ENCODE peak calls at places on chromosome 15, in nine cellular contexts. One of them, this sample, is unnamed.

GRCh38 chr15:100784493-100785180 is 95.0 kb upstream of the ALDH1A3 start:
- DNase-seq in left cardiac atrium: no peak
- DNase-seq in GM12891: no peak
- DNase-seq in M059J: no peak
- DNase-seq in central memory CD8-positive, alpha-beta T cell: no peak
- DNase-seq in NCI-H82: no peak
- DNase-seq in stimulated activated CD4-positive, alpha-beta T cell treated with anti-CD3 and anti-CD28 coated beads, Interleukin-1b, Interleukin-23, amount 100 ng/mL, for 1 hour: no peak
- DNase-seq in NCI-H460: no peak
- DNase-seq in HCT116: no peak
- DNase-seq in this sample: peak

GRCh38 chr15:67134577-67135492 is 69.4 kb downstream of the SMAD3 start:
- DNase-seq in NCI-H460: no peak
- DNase-seq in central memory CD8-positive, alpha-beta T cell: no peak
- DNase-seq in NCI-H82: no peak
- DNase-seq in HCT116: no peak
- DNase-seq in M059J: no peak
- DNase-seq in stimulated activated CD4-positive, alpha-beta T cell treated with anti-CD3 and anti-CD28 coated beads, Interleukin-1b, Interleukin-23, amount 100 ng/mL, for 1 hour: no peak
- DNase-seq in GM12891: no peak
- DNase-seq in left cardiac atrium: no peak
- DNase-seq in this sample: no peak

GRCh38 chr15:100108346-100108745 is 233.4 kb downstream of the ADAMTS17 start:
- DNase-seq in GM12891: no peak
- DNase-seq in NCI-H82: no peak
- DNase-seq in HCT116: no peak
- DNase-seq in stimulated activated CD4-positive, alpha-beta T cell treated with anti-CD3 and anti-CD28 coated beads, Interleukin-1b, Interleukin-23, amount 100 ng/mL, for 1 hour: no peak
- DNase-seq in M059J: no peak
- DNase-seq in NCI-H460: no peak
- DNase-seq in central memory CD8-positive, alpha-beta T cell: no peak
- DNase-seq in left cardiac atrium: no peak
- DNase-seq in this sample: peak

GRCh38 chr15:39598186-39598850 is 17.4 kb downstream of the THBS1 start:
- DNase-seq in NCI-H82: no peak
- DNase-seq in NCI-H460: no peak
- DNase-seq in M059J: peak
- DNase-seq in stimulated activated CD4-positive, alpha-beta T cell treated with anti-CD3 and anti-CD28 coated beads, Interleukin-1b, Interleukin-23, amount 100 ng/mL, for 1 hour: no peak
- DNase-seq in GM12891: no peak
- DNase-seq in HCT116: no peak
- DNase-seq in central memory CD8-positive, alpha-beta T cell: no peak
- DNase-seq in left cardiac atrium: no peak
- DNase-seq in this sample: no peak

GRCh38 chr15:44029003-44029402 is 166.1 kb downstream of the FRMD5 start:
- DNase-seq in HCT116: no peak
- DNase-seq in NCI-H460: no peak
- DNase-seq in M059J: peak
- DNase-seq in NCI-H82: peak
- DNase-seq in GM12891: no peak
- DNase-seq in stimulated activated CD4-positive, alpha-beta T cell treated with anti-CD3 and anti-CD28 coated beads, Interleukin-1b, Interleukin-23, amount 100 ng/mL, for 1 hour: no peak
- DNase-seq in central memory CD8-positive, alpha-beta T cell: no peak
- DNase-seq in left cardiac atrium: no peak
- DNase-seq in this sample: no peak

GRCh38 chr15:70799667-70800450 is 36.5 kb upstream of the UACA start:
- DNase-seq in NCI-H460: no peak
- DNase-seq in GM12891: no peak
- DNase-seq in HCT116: no peak
- DNase-seq in stimulated activated CD4-positive, alpha-beta T cell treated with anti-CD3 and anti-CD28 coated beads, Interleukin-1b, Interleukin-23, amount 100 ng/mL, for 1 hour: no peak
- DNase-seq in central memory CD8-positive, alpha-beta T cell: no peak
- DNase-seq in left cardiac atrium: peak
- DNase-seq in M059J: peak
- DNase-seq in NCI-H82: no peak
- DNase-seq in this sample: no peak

GRCh38 chr15:52783929-52784798 is 6.0 kb downstream of the ONECUT1 start:
- DNase-seq in stimulated activated CD4-positive, alpha-beta T cell treated with anti-CD3 and anti-CD28 coated beads, Interleukin-1b, Interleukin-23, amount 100 ng/mL, for 1 hour: no peak
- DNase-seq in NCI-H460: no peak
- DNase-seq in GM12891: no peak
- DNase-seq in HCT116: no peak
- DNase-seq in NCI-H82: peak
- DNase-seq in M059J: peak
- DNase-seq in central memory CD8-positive, alpha-beta T cell: no peak
- DNase-seq in left cardiac atrium: no peak
- DNase-seq in this sample: no peak

GRCh38 chr15:40421246-40422157 is 15.9 kb downstream of the IVD start:
- DNase-seq in stimulated activated CD4-positive, alpha-beta T cell treated with anti-CD3 and anti-CD28 coated beads, Interleukin-1b, Interleukin-23, amount 100 ng/mL, for 1 hour: peak
- DNase-seq in HCT116: peak
- DNase-seq in M059J: peak
- DNase-seq in central memory CD8-positive, alpha-beta T cell: peak
- DNase-seq in left cardiac atrium: peak
- DNase-seq in NCI-H460: peak
- DNase-seq in GM12891: peak
- DNase-seq in NCI-H82: peak
- DNase-seq in this sample: peak

GRCh38 chr15:64536244-64536836 is 76.0 kb downstream of the ZNF609 start:
- DNase-seq in NCI-H82: no peak
- DNase-seq in stimulated activated CD4-positive, alpha-beta T cell treated with anti-CD3 and anti-CD28 coated beads, Interleukin-1b, Interleukin-23, amount 100 ng/mL, for 1 hour: no peak
- DNase-seq in left cardiac atrium: no peak
- DNase-seq in HCT116: peak
- DNase-seq in NCI-H460: peak
- DNase-seq in M059J: peak
- DNase-seq in central memory CD8-positive, alpha-beta T cell: no peak
- DNase-seq in GM12891: no peak
- DNase-seq in this sample: no peak

GRCh38 chr15:63553388-63553791 is 43.8 kb upstream of the FBXL22 start:
- DNase-seq in central memory CD8-positive, alpha-beta T cell: no peak
- DNase-seq in GM12891: no peak
- DNase-seq in NCI-H82: no peak
- DNase-seq in HCT116: no peak
- DNase-seq in left cardiac atrium: no peak
- DNase-seq in NCI-H460: no peak
- DNase-seq in stimulated activated CD4-positive, alpha-beta T cell treated with anti-CD3 and anti-CD28 coated beads, Interleukin-1b, Interleukin-23, amount 100 ng/mL, for 1 hour: no peak
- DNase-seq in M059J: peak
- DNase-seq in this sample: no peak

GRCh38 chr15:40857601-40858351 is 13.9 kb downstream of the SPINT1 start:
- DNase-seq in GM12891: peak
- DNase-seq in stimulated activated CD4-positive, alpha-beta T cell treated with anti-CD3 and anti-CD28 coated beads, Interleukin-1b, Interleukin-23, amount 100 ng/mL, for 1 hour: peak
- DNase-seq in NCI-H460: peak
- DNase-seq in central memory CD8-positive, alpha-beta T cell: peak
- DNase-seq in HCT116: no peak
- DNase-seq in left cardiac atrium: peak
- DNase-seq in NCI-H82: peak
- DNase-seq in M059J: peak
- DNase-seq in this sample: peak

GRCh38 chr15:36810656-36811449 is 231.4 kb downstream of the CDIN1 start:
- DNase-seq in stimulated activated CD4-positive, alpha-beta T cell treated with anti-CD3 and anti-CD28 coated beads, Interleukin-1b, Interleukin-23, amount 100 ng/mL, for 1 hour: no peak
- DNase-seq in NCI-H460: peak
- DNase-seq in HCT116: no peak
- DNase-seq in GM12891: no peak
- DNase-seq in M059J: peak
- DNase-seq in NCI-H82: peak
- DNase-seq in central memory CD8-positive, alpha-beta T cell: no peak
- DNase-seq in left cardiac atrium: no peak
- DNase-seq in this sample: no peak

GRCh38 chr15:52144656-52145055 is 32.1 kb upstream of the BCL2L10 start:
- DNase-seq in left cardiac atrium: no peak
- DNase-seq in NCI-H82: no peak
- DNase-seq in HCT116: no peak
- DNase-seq in GM12891: no peak
- DNase-seq in central memory CD8-positive, alpha-beta T cell: no peak
- DNase-seq in M059J: peak
- DNase-seq in NCI-H460: no peak
- DNase-seq in stimulated activated CD4-positive, alpha-beta T cell treated with anti-CD3 and anti-CD28 coated beads, Interleukin-1b, Interleukin-23, amount 100 ng/mL, for 1 hour: no peak
- DNase-seq in this sample: no peak

GRCh38 chr15:83012038-83012490 is 625 bp upstream of the C15orf40 start:
- DNase-seq in GM12891: no peak
- DNase-seq in M059J: no peak
- DNase-seq in HCT116: no peak
- DNase-seq in left cardiac atrium: no peak
- DNase-seq in NCI-H82: no peak
- DNase-seq in NCI-H460: no peak
- DNase-seq in central memory CD8-positive, alpha-beta T cell: no peak
- DNase-seq in stimulated activated CD4-positive, alpha-beta T cell treated with anti-CD3 and anti-CD28 coated beads, Interleukin-1b, Interleukin-23, amount 100 ng/mL, for 1 hour: no peak
- DNase-seq in this sample: no peak

GRCh38 chr15:29090617-29091466 is 178.8 kb downstream of the NSMCE3 start:
- DNase-seq in central memory CD8-positive, alpha-beta T cell: no peak
- DNase-seq in stimulated activated CD4-positive, alpha-beta T cell treated with anti-CD3 and anti-CD28 coated beads, Interleukin-1b, Interleukin-23, amount 100 ng/mL, for 1 hour: peak
- DNase-seq in GM12891: peak
- DNase-seq in HCT116: peak
- DNase-seq in NCI-H82: peak
- DNase-seq in NCI-H460: no peak
- DNase-seq in left cardiac atrium: no peak
- DNase-seq in M059J: no peak
- DNase-seq in this sample: peak

GRCh38 chr15:57321973-57322601 is 54.2 kb upstream of the CGNL1 start:
- DNase-seq in NCI-H460: no peak
- DNase-seq in M059J: no peak
- DNase-seq in stimulated activated CD4-positive, alpha-beta T cell treated with anti-CD3 and anti-CD28 coated beads, Interleukin-1b, Interleukin-23, amount 100 ng/mL, for 1 hour: no peak
- DNase-seq in NCI-H82: peak
- DNase-seq in GM12891: no peak
- DNase-seq in central memory CD8-positive, alpha-beta T cell: no peak
- DNase-seq in HCT116: no peak
- DNase-seq in left cardiac atrium: no peak
- DNase-seq in this sample: no peak

GRCh38 chr15:101309436-101310162 is 14.6 kb upstream of the SNRPA1 start:
- DNase-seq in M059J: no peak
- DNase-seq in stimulated activated CD4-positive, alpha-beta T cell treated with anti-CD3 and anti-CD28 coated beads, Interleukin-1b, Interleukin-23, amount 100 ng/mL, for 1 hour: no peak
- DNase-seq in left cardiac atrium: no peak
- DNase-seq in HCT116: no peak
- DNase-seq in central memory CD8-positive, alpha-beta T cell: no peak
- DNase-seq in NCI-H460: no peak
- DNase-seq in NCI-H82: no peak
- DNase-seq in GM12891: no peak
- DNase-seq in this sample: peak

GRCh38 chr15:31523655-31524049 is 197.0 kb downstream of the KLF13 start:
- DNase-seq in GM12891: no peak
- DNase-seq in stimulated activated CD4-positive, alpha-beta T cell treated with anti-CD3 and anti-CD28 coated beads, Interleukin-1b, Interleukin-23, amount 100 ng/mL, for 1 hour: no peak
- DNase-seq in left cardiac atrium: no peak
- DNase-seq in NCI-H82: no peak
- DNase-seq in NCI-H460: no peak
- DNase-seq in HCT116: no peak
- DNase-seq in M059J: no peak
- DNase-seq in central memory CD8-positive, alpha-beta T cell: no peak
- DNase-seq in this sample: no peak

GRCh38 chr15:45704329-45705249 is 69.8 kb downstream of the SQOR start:
- DNase-seq in left cardiac atrium: peak
- DNase-seq in M059J: no peak
- DNase-seq in NCI-H82: no peak
- DNase-seq in stimulated activated CD4-positive, alpha-beta T cell treated with anti-CD3 and anti-CD28 coated beads, Interleukin-1b, Interleukin-23, amount 100 ng/mL, for 1 hour: peak
- DNase-seq in HCT116: no peak
- DNase-seq in NCI-H460: no peak
- DNase-seq in GM12891: no peak
- DNase-seq in central memory CD8-positive, alpha-beta T cell: no peak
- DNase-seq in this sample: no peak

GRCh38 chr15:40796041-40796440 is 10.8 kb upstream of the ZFYVE19 start:
- DNase-seq in HCT116: no peak
- DNase-seq in central memory CD8-positive, alpha-beta T cell: no peak
- DNase-seq in stimulated activated CD4-positive, alpha-beta T cell treated with anti-CD3 and anti-CD28 coated beads, Interleukin-1b, Interleukin-23, amount 100 ng/mL, for 1 hour: no peak
- DNase-seq in M059J: no peak
- DNase-seq in GM12891: no peak
- DNase-seq in NCI-H460: no peak
- DNase-seq in NCI-H82: no peak
- DNase-seq in left cardiac atrium: no peak
- DNase-seq in this sample: no peak

GRCh38 chr15:86183765-86184491 is 104.3 kb downstream of the AGBL1 start:
- DNase-seq in left cardiac atrium: no peak
- DNase-seq in M059J: no peak
- DNase-seq in GM12891: no peak
- DNase-seq in NCI-H82: peak
- DNase-seq in central memory CD8-positive, alpha-beta T cell: no peak
- DNase-seq in HCT116: no peak
- DNase-seq in NCI-H460: no peak
- DNase-seq in stimulated activated CD4-positive, alpha-beta T cell treated with anti-CD3 and anti-CD28 coated beads, Interleukin-1b, Interleukin-23, amount 100 ng/mL, for 1 hour: peak
- DNase-seq in this sample: no peak

GRCh38 chr15:58616171-58616570 is 133.3 kb downstream of the ADAM10 start:
- DNase-seq in NCI-H82: no peak
- DNase-seq in left cardiac atrium: no peak
- DNase-seq in NCI-H460: no peak
- DNase-seq in M059J: no peak
- DNase-seq in stimulated activated CD4-positive, alpha-beta T cell treated with anti-CD3 and anti-CD28 coated beads, Interleukin-1b, Interleukin-23, amount 100 ng/mL, for 1 hour: no peak
- DNase-seq in central memory CD8-positive, alpha-beta T cell: no peak
- DNase-seq in GM12891: no peak
- DNase-seq in HCT116: no peak
- DNase-seq in this sample: no peak

GRCh38 chr15:73387507-73388255 is 18.9 kb upstream of the HCN4 start:
- DNase-seq in central memory CD8-positive, alpha-beta T cell: no peak
- DNase-seq in left cardiac atrium: no peak
- DNase-seq in NCI-H82: no peak
- DNase-seq in NCI-H460: no peak
- DNase-seq in GM12891: no peak
- DNase-seq in stimulated activated CD4-positive, alpha-beta T cell treated with anti-CD3 and anti-CD28 coated beads, Interleukin-1b, Interleukin-23, amount 100 ng/mL, for 1 hour: no peak
- DNase-seq in M059J: peak
- DNase-seq in HCT116: no peak
- DNase-seq in this sample: no peak

GRCh38 chr15:35605790-35606189 is 59.8 kb upstream of the DPH6 start:
- DNase-seq in NCI-H460: no peak
- DNase-seq in NCI-H82: no peak
- DNase-seq in HCT116: no peak
- DNase-seq in GM12891: no peak
- DNase-seq in central memory CD8-positive, alpha-beta T cell: no peak
- DNase-seq in left cardiac atrium: no peak
- DNase-seq in M059J: no peak
- DNase-seq in stimulated activated CD4-positive, alpha-beta T cell treated with anti-CD3 and anti-CD28 coated beads, Interleukin-1b, Interleukin-23, amount 100 ng/mL, for 1 hour: no peak
- DNase-seq in this sample: no peak

GRCh38 chr15:37628507-37628906 is 305.9 kb upstream of the TMCO5A start:
- DNase-seq in central memory CD8-positive, alpha-beta T cell: no peak
- DNase-seq in GM12891: no peak
- DNase-seq in left cardiac atrium: no peak
- DNase-seq in HCT116: no peak
- DNase-seq in NCI-H82: no peak
- DNase-seq in M059J: no peak
- DNase-seq in NCI-H460: no peak
- DNase-seq in stimulated activated CD4-positive, alpha-beta T cell treated with anti-CD3 and anti-CD28 coated beads, Interleukin-1b, Interleukin-23, amount 100 ng/mL, for 1 hour: no peak
- DNase-seq in this sample: no peak

GRCh38 chr15:38691365-38691764 is 126.8 kb upstream of the RASGRP1 start:
- DNase-seq in M059J: no peak
- DNase-seq in GM12891: no peak
- DNase-seq in NCI-H82: no peak
- DNase-seq in left cardiac atrium: no peak
- DNase-seq in NCI-H460: no peak
- DNase-seq in HCT116: no peak
- DNase-seq in stimulated activated CD4-positive, alpha-beta T cell treated with anti-CD3 and anti-CD28 coated beads, Interleukin-1b, Interleukin-23, amount 100 ng/mL, for 1 hour: no peak
- DNase-seq in central memory CD8-positive, alpha-beta T cell: no peak
- DNase-seq in this sample: no peak

GRCh38 chr15:83653639-83654378 is at the start of gene ADAMTSL3:
- DNase-seq in HCT116: no peak
- DNase-seq in NCI-H460: peak
- DNase-seq in stimulated activated CD4-positive, alpha-beta T cell treated with anti-CD3 and anti-CD28 coated beads, Interleukin-1b, Interleukin-23, amount 100 ng/mL, for 1 hour: no peak
- DNase-seq in central memory CD8-positive, alpha-beta T cell: no peak
- DNase-seq in GM12891: no peak
- DNase-seq in NCI-H82: peak
- DNase-seq in M059J: no peak
- DNase-seq in left cardiac atrium: peak
- DNase-seq in this sample: no peak

GRCh38 chr15:73009306-73010091 is 42.8 kb upstream of the NEO1 start:
- DNase-seq in M059J: no peak
- DNase-seq in left cardiac atrium: no peak
- DNase-seq in central memory CD8-positive, alpha-beta T cell: no peak
- DNase-seq in HCT116: no peak
- DNase-seq in GM12891: no peak
- DNase-seq in NCI-H460: no peak
- DNase-seq in stimulated activated CD4-positive, alpha-beta T cell treated with anti-CD3 and anti-CD28 coated beads, Interleukin-1b, Interleukin-23, amount 100 ng/mL, for 1 hour: no peak
- DNase-seq in NCI-H82: no peak
- DNase-seq in this sample: no peak

GRCh38 chr15:64263567-64263966 is 92.4 kb downstream of the CSNK1G1 start:
- DNase-seq in GM12891: no peak
- DNase-seq in central memory CD8-positive, alpha-beta T cell: no peak
- DNase-seq in stimulated activated CD4-positive, alpha-beta T cell treated with anti-CD3 and anti-CD28 coated beads, Interleukin-1b, Interleukin-23, amount 100 ng/mL, for 1 hour: no peak
- DNase-seq in NCI-H460: no peak
- DNase-seq in NCI-H82: peak
- DNase-seq in left cardiac atrium: no peak
- DNase-seq in M059J: no peak
- DNase-seq in HCT116: no peak
- DNase-seq in this sample: no peak

GRCh38 chr15:65259367-65259781 is 27.3 kb downstream of the PARP16 start:
- DNase-seq in NCI-H82: no peak
- DNase-seq in NCI-H460: no peak
- DNase-seq in GM12891: no peak
- DNase-seq in central memory CD8-positive, alpha-beta T cell: no peak
- DNase-seq in stimulated activated CD4-positive, alpha-beta T cell treated with anti-CD3 and anti-CD28 coated beads, Interleukin-1b, Interleukin-23, amount 100 ng/mL, for 1 hour: no peak
- DNase-seq in HCT116: no peak
- DNase-seq in left cardiac atrium: no peak
- DNase-seq in M059J: no peak
- DNase-seq in this sample: no peak

GRCh38 chr15:36152961-36153360 is 426.5 kb upstream of the CDIN1 start:
- DNase-seq in NCI-H460: no peak
- DNase-seq in NCI-H82: no peak
- DNase-seq in central memory CD8-positive, alpha-beta T cell: no peak
- DNase-seq in stimulated activated CD4-positive, alpha-beta T cell treated with anti-CD3 and anti-CD28 coated beads, Interleukin-1b, Interleukin-23, amount 100 ng/mL, for 1 hour: no peak
- DNase-seq in left cardiac atrium: no peak
- DNase-seq in M059J: no peak
- DNase-seq in GM12891: no peak
- DNase-seq in HCT116: no peak
- DNase-seq in this sample: no peak